ENCODE peak calls at places on chromosomes 5 and 9, in seven cellular contexts. F is GM12892, B is cardiac fibroblast, U is AG04449, R is HEK293T, X is Kasumi-1, N is mesenchymal stem cell. A is an unnamed sample.
A peak's percentile ranks its signal among the peaks of the same experiment; 100 is the strongest.

GRCh38 chr5:439636-440035 is 3.3 kb upstream of the EXOC3 start:
- DNase-seq in U (no peak), R (no peak), B (no peak), N (no peak), X (no peak), F (no peak), A (no peak)

GRCh38 chr5:57383093-57383861 is 99.3 kb downstream of the ACTBL2 start:
- DNase-seq in N (peak; percentile 98), F (no peak), U (peak; percentile 69), B (peak; percentile 88), R (peak; percentile 14), X (no peak), A (no peak)

GRCh38 chr9:104831681-104832080 is 67.8 kb downstream of the NIPSNAP3B start:
- DNase-seq in U (peak; percentile 44), N (peak; percentile 33), R (no peak), F (no peak), B (no peak), X (no peak), A (no peak)

GRCh38 chr9:92781902-92782301 is 17.3 kb upstream of the BICD2 start:
- DNase-seq in X (no peak), U (no peak), B (no peak), R (no peak), F (no peak), N (no peak), A (no peak)

GRCh38 chr5:169637085-169637855 is at the start of gene DOCK2:
- DNase-seq in B (no peak), U (no peak), X (peak; percentile 87), N (no peak), F (peak; percentile 76), R (no peak), A (no peak)

GRCh38 chr9:90326219-90326618 is 316.4 kb downstream of the DIRAS2 start:
- DNase-seq in U (no peak), X (no peak), N (peak; percentile 50), B (peak; percentile 49), F (no peak), R (no peak), A (no peak)

GRCh38 chr5:58649716-58650115 is 66.8 kb downstream of the RAB3C start:
- DNase-seq in X (no peak), B (no peak), F (no peak), N (no peak), U (no peak), R (no peak), A (no peak)

GRCh38 chr9:69030851-69031645 is 4.5 kb upstream of the FXN start:
- DNase-seq in X (no peak), N (no peak), R (no peak), F (no peak), B (peak; percentile 26), U (no peak), A (no peak)

GRCh38 chr5:108560581-108560980 is 178.7 kb upstream of the FBXL17 start:
- DNase-seq in N (peak; percentile 95), R (no peak), U (peak; percentile 98), F (no peak), X (no peak), B (peak; percentile 26), A (no peak)

GRCh38 chr9:137445930-137446431 is 4.8 kb upstream of the ENTPD8 start:
- DNase-seq in R (no peak), B (no peak), F (no peak), X (no peak), N (no peak), U (no peak), A (no peak)

GRCh38 chr5:117027384-117027783 is 452.8 kb upstream of the SEMA6A start:
- DNase-seq in X (no peak), R (no peak), F (no peak), B (no peak), N (no peak), U (no peak), A (no peak)

A was measured in NCI-H774.